ENCODE peak calls at places on chromosomes 13 and 19, in five cellular contexts. L is heart left ventricle, P is H54, D is suprapubic skin, C is tibial nerve. Y is an unnamed sample.

GRCh38 chr13:114111577-114111976 is 20.8 kb downstream of the RASA3 start:
- DNase-seq in C (no peak), P (no peak), L (no peak), D (peak), Y (no peak)

GRCh38 chr19:46813570-46814358 is 25.4 kb upstream of the SLC1A5 start:
- DNase-seq in D (peak), P (no peak), L (peak), C (peak), Y (no peak)

GRCh38 chr13:107866666-107867623 is 348.4 kb downstream of the LIG4 start:
- DNase-seq in D (no peak), P (peak), C (no peak), L (no peak), Y (no peak)

GRCh38 chr19:40932008-40932959 is 50.3 kb upstream of the CYP2A7 start:
- DNase-seq in P (no peak), L (no peak), C (no peak), D (no peak), Y (no peak)

GRCh38 chr19:36003284-36003683 is 5.3 kb downstream of the SYNE4 start:
- DNase-seq in P (no peak), L (no peak), C (no peak), D (no peak), Y (no peak)

GRCh38 chr13:80249906-80250513 is 90.9 kb downstream of the SPRY2 start:
- DNase-seq in D (no peak), P (no peak), C (no peak), L (no peak), Y (no peak)

GRCh38 chr13:94710081-94710809 is 2.1 kb downstream of the SOX21 start:
- DNase-seq in C (no peak), L (no peak), D (no peak), P (no peak), Y (no peak)

GRCh38 chr19:28425431-28425931 is 787.5 kb downstream of the UQCRFS1 start:
- DNase-seq in C (no peak), P (no peak), L (no peak), D (no peak), Y (no peak)

GRCh38 chr13:99218545-99218944 is 17.9 kb downstream of the UBAC2 start:
- DNase-seq in D (no peak), P (no peak), L (peak), C (no peak), Y (no peak)

GRCh38 chr13:21104199-21105019 is 43.0 kb upstream of the LATS2 start:
- DNase-seq in P (no peak), D (no peak), L (no peak), C (no peak), Y (no peak)

GRCh38 chr13:50463662-50464061 is 379.8 kb downstream of the DLEU7 start:
- DNase-seq in D (no peak), L (no peak), P (no peak), C (no peak), Y (no peak)

GRCh38 chr13:37289212-37289935 is 183.9 kb upstream of the CSNK1A1L start:
- DNase-seq in D (no peak), P (no peak), C (no peak), L (no peak), Y (no peak)

GRCh38 chr13:27211771-27212364 is 39.5 kb upstream of the RPL21 start:
- DNase-seq in C (no peak), L (no peak), D (no peak), P (no peak), Y (no peak)

GRCh38 chr19:39941151-39941550 is 6.7 kb upstream of the FCGBP start:
- DNase-seq in P (no peak), C (no peak), D (no peak), L (no peak), Y (no peak)

GRCh38 chr13:41139296-41139966 is 6.8 kb upstream of the KBTBD6 start:
- DNase-seq in D (no peak), P (no peak), C (no peak), L (no peak), Y (no peak)

GRCh38 chr19:35352448-35353304 is 5.0 kb downstream of the FFAR1 start:
- DNase-seq in P (peak), C (peak), D (peak), L (peak), Y (peak)

GRCh38 chr19:40719414-40719894 is 2.5 kb downstream of the ITPKC start:
- DNase-seq in D (no peak), P (no peak), C (no peak), L (no peak), Y (no peak)

GRCh38 chr19:1422360-1422759 is 15.0 kb downstream of the DAZAP1 start:
- DNase-seq in L (no peak), D (no peak), P (no peak), C (no peak), Y (no peak)
- TF ChIP-seq POLR2A in L (no peak), D (no peak), P (no peak), C (no peak), Y (no peak)

DNA sequence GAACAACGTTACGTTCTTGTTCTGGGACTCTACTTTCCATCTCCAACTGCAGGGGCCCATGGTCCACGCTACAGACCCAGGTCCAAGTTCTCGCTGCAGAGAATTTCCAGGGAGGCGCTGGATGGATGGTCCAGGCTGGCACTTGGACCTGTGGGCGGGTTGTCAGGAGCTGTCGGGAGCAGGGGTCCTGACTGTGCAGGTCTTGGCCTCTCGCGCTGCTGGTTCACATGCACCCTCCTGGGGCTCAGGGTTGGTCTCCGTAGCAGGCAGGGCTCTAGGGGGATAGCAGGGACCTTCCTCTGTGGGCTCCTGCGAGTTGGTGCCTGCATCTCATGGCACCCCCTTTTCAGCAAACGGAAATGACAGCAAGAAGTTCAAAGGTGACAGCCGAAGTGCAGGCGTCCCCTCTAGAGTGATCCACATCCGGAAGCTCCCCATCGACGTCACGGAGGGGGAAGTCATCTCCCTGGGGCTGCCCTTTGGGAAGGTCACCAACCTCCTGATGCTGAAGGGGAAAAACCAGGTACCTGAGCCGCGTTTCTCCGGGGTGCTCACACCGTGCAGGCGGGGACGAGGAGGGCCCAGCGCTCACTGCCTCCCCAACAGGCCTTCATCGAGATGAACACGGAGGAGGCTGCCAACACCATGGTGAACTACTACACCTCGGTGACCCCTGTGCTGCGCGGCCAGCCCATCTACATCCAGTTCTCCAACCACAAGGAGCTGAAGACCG is 6.6 kb downstream of the PTBP1 start:
- DNase-seq in P (no peak), D (no peak), C (no peak), L (peak), Y (no peak)
- TF ChIP-seq POLR2A in P (no peak), D (no peak), C (no peak), L (no peak), Y (no peak)

GRCh38 chr13:33815011-33815550 is 2.9 kb upstream of the RFC3 start:
- DNase-seq in C (no peak), P (no peak), D (no peak), L (no peak), Y (no peak)

GRCh38 chr13:33816912-33817311 is 1.0 kb upstream of the RFC3 start:
- DNase-seq in P (no peak), D (no peak), C (no peak), L (no peak), Y (no peak)

GRCh38 chr13:33817513-33817842 is 471 bp upstream of the RFC3 start:
- DNase-seq in L (no peak), D (no peak), P (no peak), C (no peak), Y (no peak)

DNA sequence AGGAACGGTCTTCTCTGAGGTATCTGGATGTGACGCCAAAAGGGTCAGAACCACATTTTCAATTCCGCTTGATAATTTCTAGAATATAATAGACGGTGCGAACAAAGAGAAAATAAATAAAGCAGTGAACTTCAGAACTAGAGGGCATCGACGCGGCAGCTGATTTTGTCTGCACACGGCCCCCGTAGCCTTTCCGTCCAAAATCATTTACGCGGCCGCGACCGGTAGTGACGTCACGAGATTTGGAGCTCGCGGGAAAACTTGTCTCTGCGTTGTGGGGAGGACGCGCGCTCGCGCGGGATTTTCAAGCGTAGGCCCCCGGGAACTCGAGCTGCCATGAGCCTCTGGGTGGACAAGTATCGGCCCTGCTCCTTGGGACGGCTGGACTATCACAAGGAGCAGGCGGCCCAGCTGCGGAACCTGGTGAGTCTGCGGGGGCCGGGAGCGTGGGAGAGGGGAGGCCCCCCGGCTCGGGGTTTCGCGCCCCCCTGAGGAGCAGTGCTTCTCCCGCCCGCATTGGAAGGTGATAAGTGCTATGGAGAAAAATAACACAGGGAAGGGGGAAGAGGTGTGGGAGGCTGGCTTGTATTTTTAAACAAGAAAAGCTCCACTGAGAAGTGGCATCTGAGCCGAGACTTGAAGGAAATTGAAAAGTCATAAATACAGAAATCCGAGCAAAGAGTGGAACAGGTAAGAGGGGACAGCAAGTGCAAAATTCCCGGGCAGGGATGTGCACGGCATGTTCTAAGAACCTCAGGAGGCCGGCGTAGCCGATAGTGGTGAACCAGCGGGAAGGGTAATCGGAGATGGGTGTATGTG is at the start of gene RFC3:
- DNase-seq in D (peak), L (peak), P (peak), C (peak), Y (peak)
- TF ChIP-seq POLR2A in D (no peak), L (no peak), P (peak), C (peak), Y (no peak)

GRCh38 chr13:60135344-60135743 is 28.4 kb downstream of the DIAPH3 start:
- DNase-seq in D (no peak), L (no peak), P (no peak), C (no peak), Y (no peak)

GRCh38 chr13:60138674-60139073 is 25.1 kb downstream of the DIAPH3 start:
- DNase-seq in L (no peak), D (no peak), P (no peak), C (no peak), Y (no peak)

GRCh38 chr13:60137911-60138570 is 25.7 kb downstream of the DIAPH3 start:
- DNase-seq in D (no peak), C (no peak), L (no peak), P (no peak), Y (no peak)

GRCh38 chr13:60139272-60139671 is 24.5 kb downstream of the DIAPH3 start:
- DNase-seq in C (no peak), P (no peak), L (no peak), D (no peak), Y (no peak)

DNA sequence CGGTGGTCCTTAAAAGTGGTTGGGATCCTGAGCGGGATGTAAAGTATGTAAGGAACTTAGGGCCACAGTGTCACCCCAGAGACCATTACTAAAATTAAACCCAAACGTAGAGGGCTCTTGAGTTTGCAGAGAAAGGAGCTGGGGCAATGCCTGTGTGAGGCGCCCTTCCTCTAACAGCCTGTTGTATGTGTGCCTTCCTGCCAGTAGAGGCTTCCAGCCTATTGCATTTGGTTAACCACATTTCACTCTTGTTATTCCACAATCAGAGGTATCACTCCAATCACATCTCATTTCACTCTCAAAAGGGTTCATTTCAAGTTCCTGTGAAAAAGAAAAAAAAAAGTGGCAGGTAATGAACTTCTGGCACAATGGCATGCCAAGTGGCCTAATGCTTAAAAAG is 29.4 kb downstream of the DIAPH3 start:
- DNase-seq in P (no peak), D (no peak), C (no peak), L (no peak), Y (no peak)
- TF ChIP-seq POLR2A in P (no peak), D (no peak), C (no peak), L (no peak), Y (no peak)

DNA sequence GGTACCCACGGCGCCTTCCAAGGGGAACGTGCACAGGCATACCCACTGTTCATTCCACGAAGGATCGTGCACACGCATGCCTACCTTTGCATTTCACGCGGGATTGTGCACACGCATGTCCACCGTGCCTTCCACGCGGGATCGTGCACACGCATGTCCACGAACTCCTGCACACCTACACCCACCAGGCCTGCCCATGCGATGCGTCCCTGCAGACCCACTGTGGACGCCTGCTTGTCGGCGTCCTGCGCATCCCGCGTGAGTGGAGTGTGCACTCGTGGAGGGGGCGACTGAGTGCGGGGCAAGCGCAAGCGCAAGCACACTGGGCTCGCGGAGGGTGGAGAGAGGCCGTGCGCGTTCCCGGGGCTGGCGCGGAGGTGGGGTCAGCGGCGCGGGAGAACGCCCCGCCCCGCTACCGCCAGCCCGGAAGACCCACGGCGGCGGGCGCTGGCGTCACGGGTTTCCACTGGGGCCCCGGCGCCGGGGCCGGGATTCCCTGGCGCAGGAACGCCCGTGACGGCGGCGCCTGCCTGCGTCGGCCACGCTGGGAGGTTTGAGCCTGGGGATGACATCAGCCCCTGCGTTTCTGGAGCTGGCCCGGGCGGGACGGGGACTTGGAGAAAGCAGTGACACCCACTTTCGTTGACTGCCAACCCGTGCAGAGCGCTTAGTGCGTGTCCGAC is 18.7 kb downstream of the GADD45B start:
- DNase-seq in L (peak), C (peak), P (no peak), D (peak), Y (peak)
- TF ChIP-seq POLR2A in L (no peak), C (peak), P (peak), D (no peak), Y (no peak)

DNA sequence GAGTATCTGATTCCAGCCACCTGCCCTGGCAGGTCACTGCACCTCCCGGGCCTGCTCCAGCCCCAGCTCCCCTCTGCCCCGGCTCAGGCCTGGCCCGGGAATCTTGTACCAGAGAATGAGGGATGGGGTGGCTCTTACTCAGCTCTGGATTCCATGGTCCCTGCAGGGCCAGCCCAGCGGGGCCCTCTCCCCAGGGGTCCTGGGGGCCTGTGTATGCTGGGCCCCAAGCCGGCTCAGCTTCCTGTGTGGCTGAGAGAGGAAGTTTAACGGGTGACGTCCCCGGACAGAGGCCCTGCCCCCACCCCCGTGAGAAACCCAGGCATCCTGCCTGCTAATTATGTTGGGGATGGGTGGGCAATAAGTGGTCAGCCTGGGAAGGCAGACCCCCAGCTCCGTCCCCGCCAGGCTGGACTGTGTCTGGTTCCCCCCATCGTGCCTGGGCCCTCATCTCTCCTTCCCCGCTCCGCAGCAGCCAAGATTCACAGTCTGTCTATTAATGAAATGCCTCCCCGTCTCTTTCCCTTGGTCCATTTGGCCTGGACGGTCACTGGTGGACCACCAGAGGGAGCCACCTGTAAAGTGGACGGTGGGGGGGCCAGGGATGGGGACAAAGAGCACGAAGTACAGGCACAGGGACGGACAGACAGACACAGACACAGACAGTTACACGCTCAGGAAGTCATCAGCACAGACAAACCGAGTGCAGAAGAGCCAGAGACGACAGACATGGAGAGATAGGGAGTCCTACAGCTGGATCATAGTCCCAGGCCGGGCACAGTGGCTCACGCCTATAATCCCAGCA is at the start of gene DENND1C:
- DNase-seq in L (peak), P (peak), C (peak), D (no peak), Y (no peak)
- TF ChIP-seq POLR2A in L (no peak), P (no peak), C (no peak), D (no peak), Y (no peak)

GRCh38 chr13:64633948-64634347 is 2596.2 kb downstream of the PCDH9 start:
- DNase-seq in P (no peak), L (no peak), C (no peak), D (no peak), Y (no peak)
- TF ChIP-seq POLR2A in P (no peak), L (no peak), C (no peak), D (no peak), Y (no peak)

DNA sequence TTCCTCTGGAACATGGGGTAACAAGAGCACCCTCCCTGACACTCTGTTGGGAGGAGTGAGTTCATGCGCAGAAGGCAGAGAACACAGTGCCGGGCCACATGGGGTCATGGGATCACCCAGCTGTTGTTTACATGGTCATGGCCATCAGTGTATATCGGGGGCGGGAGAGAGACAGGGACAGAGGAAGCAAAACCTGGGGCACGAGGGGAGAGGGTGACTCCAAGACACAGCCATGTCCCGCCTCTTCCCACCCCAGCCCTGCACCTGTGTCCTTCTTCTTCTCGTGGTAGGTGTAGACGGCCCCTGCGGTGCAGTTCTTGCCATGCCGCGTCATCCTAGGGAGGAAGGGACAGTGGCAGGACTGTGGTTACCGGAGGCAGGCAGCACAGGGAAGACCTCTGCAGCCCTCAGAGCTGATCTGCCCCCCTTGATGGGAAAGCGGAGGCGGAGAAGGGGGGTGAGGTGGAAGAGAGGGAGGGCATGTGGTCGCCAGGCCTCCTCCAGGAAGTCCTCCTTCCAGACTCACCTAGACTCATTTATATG is 19.9 kb downstream of the NOSIP start:
- DNase-seq in L (peak), D (no peak), C (peak), P (no peak), Y (peak)
- TF ChIP-seq POLR2A in L (no peak), D (no peak), C (no peak), P (no peak), Y (no peak)